ENCODE peak calls at places on chromosome 2, in six cellular contexts. F is GM06990, M is PC-9, D is cardiac muscle cell, G is RWPE2, W is fibroblast of lung. K is an unnamed sample.

GRCh38 chr2:233061591-233062446 is 1.7 kb downstream of the INPP5D start:
- DNase-seq in G (no peak), M (peak), W (peak), D (peak), F (peak), K (peak)

GRCh38 chr2:71747573-71747972 is 294.2 kb downstream of the DYSF start:
- DNase-seq in W (no peak), D (no peak), F (no peak), M (peak), G (no peak), K (no peak)

GRCh38 chr2:60479226-60480088 is 74.0 kb downstream of the BCL11A start:
- DNase-seq in D (no peak), F (no peak), W (no peak), G (no peak), M (no peak), K (no peak)

GRCh38 chr2:157691695-157692094 is 63.0 kb upstream of the ACVR1C start:
- DNase-seq in W (peak), F (no peak), D (no peak), G (no peak), M (no peak), K (no peak)

GRCh38 chr2:31578316-31578715 is 2.4 kb downstream of the SRD5A2 start:
- DNase-seq in G (no peak), F (no peak), W (no peak), D (no peak), M (no peak), K (no peak)

GRCh38 chr2:25294573-25295462 is 46.9 kb downstream of the DNMT3A start:
- DNase-seq in G (no peak), M (peak), W (peak), F (peak), D (peak), K (peak)

GRCh38 chr2:101442042-101442666 is 32.8 kb downstream of the RFX8 start:
- DNase-seq in D (peak), G (no peak), M (no peak), W (peak), F (no peak), K (no peak)

GRCh38 chr2:97011977-97012569 is 25.7 kb upstream of the FAM178B start:
- DNase-seq in G (no peak), F (no peak), W (peak), D (peak), M (peak), K (peak)

GRCh38 chr2:48482774-48483173 is 47.2 kb upstream of the STON1 start:
- DNase-seq in F (no peak), M (no peak), D (peak), G (no peak), W (peak), K (no peak)

GRCh38 chr2:111698743-111699554 is 185.0 kb downstream of the ANAPC1 start:
- DNase-seq in D (peak), W (peak), M (peak), F (no peak), G (peak), K (no peak)

GRCh38 chr2:3628800-3629199 is 29.2 kb upstream of the ALLC start:
- DNase-seq in W (no peak), M (no peak), D (peak), F (no peak), G (peak), K (no peak)

GRCh38 chr2:219495531-219496122 is 3.1 kb upstream of the GMPPA start:
- DNase-seq in D (peak), M (peak), F (peak), W (peak), G (no peak), K (peak)

GRCh38 chr2:141499123-141499522 is 631.7 kb downstream of the LRP1B start:
- DNase-seq in D (no peak), W (no peak), F (no peak), G (no peak), M (no peak), K (no peak)

GRCh38 chr2:199765646-199766045 is 85.3 kb downstream of the FTCDNL1 start:
- DNase-seq in M (no peak), F (no peak), D (no peak), G (no peak), W (no peak), K (no peak)

GRCh38 chr2:199757466-199757865 is 93.5 kb downstream of the FTCDNL1 start:
- DNase-seq in F (no peak), W (peak), D (no peak), M (no peak), G (no peak), K (no peak)

GRCh38 chr2:199764273-199764800 is 86.7 kb downstream of the FTCDNL1 start:
- DNase-seq in M (no peak), G (no peak), F (no peak), D (no peak), W (no peak), K (no peak)

GRCh38 chr2:199760574-199760973 is 90.4 kb downstream of the FTCDNL1 start:
- DNase-seq in D (no peak), M (no peak), W (no peak), F (no peak), G (no peak), K (no peak)
- TF ChIP-seq CTCF in D (no peak), M (no peak), W (no peak), F (no peak), G (no peak), K (no peak)

GRCh38 chr2:39511219-39511785 is 74.2 kb upstream of the MAP4K3 start:
- DNase-seq in M (no peak), G (no peak), W (no peak), D (peak), F (no peak), K (no peak)

GRCh38 chr2:39513641-39514094 is 76.6 kb upstream of the MAP4K3 start:
- DNase-seq in D (peak), W (peak), M (peak), F (peak), G (peak), K (peak)

GRCh38 chr2:39512941-39513340 is 75.9 kb upstream of the MAP4K3 start:
- DNase-seq in M (no peak), G (no peak), D (no peak), W (no peak), F (no peak), K (no peak)

GRCh38 chr2:39512434-39512935 is 75.4 kb upstream of the MAP4K3 start:
- DNase-seq in D (no peak), F (no peak), G (no peak), M (no peak), W (no peak), K (no peak)

GRCh38 chr2:39511786-39512433 is 74.8 kb upstream of the MAP4K3 start:
- DNase-seq in F (no peak), W (peak), D (no peak), G (no peak), M (no peak), K (no peak)
- TF ChIP-seq CTCF in F (no peak), W (no peak), D (no peak), G (no peak), M (no peak), K (no peak)

GRCh38 chr2:134692461-134692860 is 26.3 kb downstream of the TMEM163 start:
- DNase-seq in F (no peak), W (no peak), G (no peak), D (no peak), M (no peak), K (no peak)

GRCh38 chr2:134690629-134691215 is 28.1 kb downstream of the TMEM163 start:
- DNase-seq in G (no peak), F (no peak), W (no peak), M (no peak), D (no peak), K (no peak)

GRCh38 chr2:134689303-134689702 is 29.5 kb downstream of the TMEM163 start:
- DNase-seq in F (no peak), D (no peak), M (no peak), W (no peak), G (no peak), K (no peak)

GRCh38 chr2:134693359-134694330 is 25.2 kb downstream of the TMEM163 start:
- DNase-seq in M (no peak), D (no peak), W (no peak), F (no peak), G (no peak), K (no peak)

GRCh38 chr2:134694411-134694810 is 24.4 kb downstream of the TMEM163 start:
- DNase-seq in G (no peak), W (no peak), D (no peak), M (no peak), F (no peak), K (no peak)
- TF ChIP-seq CTCF in G (no peak), W (no peak), D (no peak), M (no peak), F (no peak), K (no peak)

DNA sequence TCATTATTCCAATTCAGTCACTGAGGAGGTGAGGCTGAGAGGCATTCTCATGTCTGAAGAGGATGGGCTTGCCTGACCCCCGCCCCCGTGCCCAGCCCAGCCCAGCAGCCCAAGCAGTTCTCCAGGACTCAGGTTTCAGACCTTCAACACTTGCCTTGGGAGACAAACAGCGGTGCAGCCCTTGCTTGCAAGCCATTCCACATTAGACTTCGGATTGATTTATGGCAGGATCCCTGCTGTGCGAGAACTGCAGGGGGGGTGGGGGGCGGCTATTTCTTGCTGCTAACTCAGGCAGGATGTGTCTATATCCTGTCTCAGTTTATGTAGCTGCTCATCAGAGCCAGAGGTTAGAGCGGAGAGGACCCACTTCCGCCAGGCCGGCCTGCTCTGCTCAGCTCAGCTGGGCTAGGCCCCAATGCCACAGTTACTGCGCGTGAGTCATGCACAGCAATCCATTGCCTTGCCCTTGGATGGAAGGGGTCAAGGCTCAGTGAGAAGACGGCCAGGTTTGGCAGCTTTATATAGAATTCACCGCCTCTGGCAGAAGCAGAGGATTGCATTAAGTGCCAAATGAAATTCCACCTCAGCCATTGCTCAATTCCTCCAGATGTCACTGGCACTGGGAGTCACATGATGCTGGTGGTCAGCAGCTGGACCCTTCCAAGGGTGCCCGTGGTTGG is 1.8 kb downstream of the GYPC start:
- DNase-seq in D (peak), W (peak), M (peak), G (no peak), F (peak), K (peak)
- TF ChIP-seq CTCF in D (no peak), W (peak), M (no peak), G (no peak), F (no peak), K (no peak)

GRCh38 chr2:187174582-187174981 is 273.5 kb downstream of the CALCRL start:
- DNase-seq in D (peak), M (no peak), G (no peak), F (no peak), W (no peak), K (no peak)
- TF ChIP-seq CTCF in D (peak), M (peak), G (peak), F (peak), W (peak), K (peak)

GRCh38 chr2:8285081-8285480 is 396.8 kb upstream of the ID2 start:
- DNase-seq in F (no peak), M (no peak), D (peak), W (peak), G (no peak), K (no peak)
- TF ChIP-seq CTCF in F (peak), M (no peak), D (peak), W (peak), G (no peak), K (peak)

K was measured in GM20000.